ENCODE peak calls at places on chromosomes 12 and 14, in seven cellular contexts. One of them, this sample, is unnamed.

GRCh38 chr12:29088611-29089219 is 60.4 kb upstream of the FAR2 start:
- DNase-seq in breast epithelium: no peak
- DNase-seq in ovary: no peak
- DNase-seq in psoas muscle: no peak
- DNase-seq in uterus: no peak
- DNase-seq in HepG2: peak; percentile 1
- DNase-seq in heart right ventricle: no peak
- DNase-seq in this sample: no peak

GRCh38 chr12:51908876-51909592 is 1.7 kb downstream of the ACVRL1 start:
- DNase-seq in breast epithelium: no peak
- DNase-seq in ovary: no peak
- DNase-seq in psoas muscle: no peak
- DNase-seq in uterus: no peak
- DNase-seq in HepG2: no peak
- DNase-seq in heart right ventricle: no peak
- DNase-seq in this sample: no peak

GRCh38 chr12:53695148-53696138 is 19.6 kb upstream of the ATP5MC2 start:
- DNase-seq in breast epithelium: no peak
- DNase-seq in ovary: no peak
- DNase-seq in psoas muscle: peak; percentile 28
- DNase-seq in uterus: no peak
- DNase-seq in HepG2: no peak
- DNase-seq in heart right ventricle: peak; percentile 37
- DNase-seq in this sample: peak; percentile 85

GRCh38 chr12:107377596-107378385 is 284.4 kb upstream of the CRY1 start:
- DNase-seq in breast epithelium: no peak
- DNase-seq in ovary: no peak
- DNase-seq in psoas muscle: no peak
- DNase-seq in uterus: no peak
- DNase-seq in HepG2: no peak
- DNase-seq in heart right ventricle: no peak
- DNase-seq in this sample: no peak

GRCh38 chr14:21874946-21875345 is 201.3 kb upstream of the OR4E1 start:
- DNase-seq in breast epithelium: no peak
- DNase-seq in ovary: no peak
- DNase-seq in psoas muscle: no peak
- DNase-seq in uterus: no peak
- DNase-seq in HepG2: no peak
- DNase-seq in heart right ventricle: no peak
- DNase-seq in this sample: no peak

GRCh38 chr14:69614592-69614991 is 3.2 kb downstream of the SUSD6 start:
- DNase-seq in breast epithelium: no peak
- DNase-seq in ovary: no peak
- DNase-seq in psoas muscle: no peak
- DNase-seq in uterus: no peak
- DNase-seq in HepG2: no peak
- DNase-seq in heart right ventricle: no peak
- DNase-seq in this sample: peak; percentile 81

GRCh38 chr12:102232446-102232845 is 34.8 kb upstream of the PMCH start:
- DNase-seq in breast epithelium: peak; percentile 27
- DNase-seq in ovary: peak; percentile 25
- DNase-seq in psoas muscle: no peak
- DNase-seq in uterus: peak; percentile 79
- DNase-seq in HepG2: no peak
- DNase-seq in heart right ventricle: no peak
- DNase-seq in this sample: no peak

GRCh38 chr14:74652541-74652940 is 40.5 kb upstream of the LTBP2 start:
- DNase-seq in breast epithelium: no peak
- DNase-seq in ovary: peak; percentile 43
- DNase-seq in psoas muscle: no peak
- DNase-seq in uterus: no peak
- DNase-seq in HepG2: no peak
- DNase-seq in heart right ventricle: no peak
- DNase-seq in this sample: no peak

GRCh38 chr12:86186449-86186848 is 69.7 kb downstream of the MGAT4C start:
- DNase-seq in breast epithelium: no peak
- DNase-seq in ovary: no peak
- DNase-seq in psoas muscle: no peak
- DNase-seq in uterus: no peak
- DNase-seq in HepG2: peak; percentile 1
- DNase-seq in heart right ventricle: no peak
- DNase-seq in this sample: no peak

GRCh38 chr12:117890644-117891043 is 78.1 kb downstream of the KSR2 start:
- DNase-seq in breast epithelium: no peak
- DNase-seq in ovary: no peak
- DNase-seq in psoas muscle: no peak
- DNase-seq in uterus: no peak
- DNase-seq in HepG2: no peak
- DNase-seq in heart right ventricle: no peak
- DNase-seq in this sample: no peak

GRCh38 chr12:77013091-77013490 is 52.3 kb downstream of the E2F7 start:
- DNase-seq in breast epithelium: no peak
- DNase-seq in ovary: no peak
- DNase-seq in psoas muscle: no peak
- DNase-seq in uterus: no peak
- DNase-seq in HepG2: no peak
- DNase-seq in heart right ventricle: no peak
- DNase-seq in this sample: no peak

GRCh38 chr12:45051490-45052105 is 699 bp upstream of the DBX2 start:
- DNase-seq in breast epithelium: no peak
- DNase-seq in ovary: no peak
- DNase-seq in psoas muscle: no peak
- DNase-seq in uterus: no peak
- DNase-seq in HepG2: no peak
- DNase-seq in heart right ventricle: no peak
- DNase-seq in this sample: no peak

GRCh38 chr14:106021832-106022231 is 495.4 kb downstream of the TMEM121 start:
- DNase-seq in breast epithelium: no peak
- DNase-seq in ovary: no peak
- DNase-seq in psoas muscle: no peak
- DNase-seq in uterus: no peak
- DNase-seq in HepG2: no peak
- DNase-seq in heart right ventricle: no peak
- DNase-seq in this sample: no peak

GRCh38 chr14:93332032-93332852 is 594 bp downstream of the BTBD7 start:
- DNase-seq in breast epithelium: no peak
- DNase-seq in ovary: no peak
- DNase-seq in psoas muscle: peak; percentile 63
- DNase-seq in uterus: no peak
- DNase-seq in HepG2: peak; percentile 40
- DNase-seq in heart right ventricle: peak; percentile 70
- DNase-seq in this sample: peak; percentile 62

GRCh38 chr12:112183141-112183581 is 57.8 kb downstream of the TRAFD1 start:
- DNase-seq in breast epithelium: no peak
- DNase-seq in ovary: no peak
- DNase-seq in psoas muscle: no peak
- DNase-seq in uterus: no peak
- DNase-seq in HepG2: no peak
- DNase-seq in heart right ventricle: no peak
- DNase-seq in this sample: no peak

GRCh38 chr14:39381366-39381765 is 50.9 kb downstream of the FBXO33 start:
- DNase-seq in breast epithelium: no peak
- DNase-seq in ovary: no peak
- DNase-seq in psoas muscle: no peak
- DNase-seq in uterus: no peak
- DNase-seq in HepG2: no peak
- DNase-seq in heart right ventricle: no peak
- DNase-seq in this sample: no peak

GRCh38 chr14:52058346-52058745 is 10.5 kb downstream of the NID2 start:
- DNase-seq in breast epithelium: no peak
- DNase-seq in ovary: no peak
- DNase-seq in psoas muscle: no peak
- DNase-seq in uterus: no peak
- DNase-seq in HepG2: no peak
- DNase-seq in heart right ventricle: no peak
- DNase-seq in this sample: no peak

GRCh38 chr12:92297405-92297804 is 151.8 kb upstream of the BTG1 start:
- DNase-seq in breast epithelium: no peak
- DNase-seq in ovary: no peak
- DNase-seq in psoas muscle: no peak
- DNase-seq in uterus: no peak
- DNase-seq in HepG2: no peak
- DNase-seq in heart right ventricle: no peak
- DNase-seq in this sample: no peak

GRCh38 chr14:35934499-35934898 is 108.4 kb downstream of the BRMS1L start:
- DNase-seq in breast epithelium: no peak
- DNase-seq in ovary: no peak
- DNase-seq in psoas muscle: no peak
- DNase-seq in uterus: no peak
- DNase-seq in HepG2: no peak
- DNase-seq in heart right ventricle: no peak
- DNase-seq in this sample: no peak

GRCh38 chr14:54252072-54252730 is 144.6 kb upstream of the CDKN3 start:
- DNase-seq in breast epithelium: peak; percentile 27
- DNase-seq in ovary: no peak
- DNase-seq in psoas muscle: no peak
- DNase-seq in uterus: no peak
- DNase-seq in HepG2: peak; percentile 63
- DNase-seq in heart right ventricle: no peak
- DNase-seq in this sample: no peak

GRCh38 chr12:79023261-79023660 is 158.7 kb downstream of the SYT1 start:
- DNase-seq in breast epithelium: no peak
- DNase-seq in ovary: no peak
- DNase-seq in psoas muscle: no peak
- DNase-seq in uterus: no peak
- DNase-seq in HepG2: no peak
- DNase-seq in heart right ventricle: no peak
- DNase-seq in this sample: no peak

GRCh38 chr14:55277972-55278740 is 6.9 kb downstream of the FBXO34 start:
- DNase-seq in breast epithelium: no peak
- DNase-seq in ovary: no peak
- DNase-seq in psoas muscle: no peak
- DNase-seq in uterus: no peak
- DNase-seq in HepG2: no peak
- DNase-seq in heart right ventricle: no peak
- DNase-seq in this sample: no peak

GRCh38 chr14:76348898-76349297 is 27.0 kb upstream of the ESRRB start:
- DNase-seq in breast epithelium: no peak
- DNase-seq in ovary: no peak
- DNase-seq in psoas muscle: peak; percentile 69
- DNase-seq in uterus: peak; percentile 47
- DNase-seq in HepG2: no peak
- DNase-seq in heart right ventricle: peak; percentile 27
- DNase-seq in this sample: no peak

GRCh38 chr12:52171950-52172512 is 19.8 kb downstream of the KRT80 start:
- DNase-seq in breast epithelium: no peak
- DNase-seq in ovary: no peak
- DNase-seq in psoas muscle: peak; percentile 69
- DNase-seq in uterus: no peak
- DNase-seq in HepG2: peak; percentile 39
- DNase-seq in heart right ventricle: no peak
- DNase-seq in this sample: no peak

GRCh38 chr14:22476882-22477281 is 112.1 kb downstream of the DAD1 start:
- DNase-seq in breast epithelium: no peak
- DNase-seq in ovary: no peak
- DNase-seq in psoas muscle: no peak
- DNase-seq in uterus: no peak
- DNase-seq in HepG2: no peak
- DNase-seq in heart right ventricle: no peak
- DNase-seq in this sample: no peak

GRCh38 chr14:44866770-44867169 is 95.0 kb downstream of the KLHL28 start:
- DNase-seq in breast epithelium: no peak
- DNase-seq in ovary: no peak
- DNase-seq in psoas muscle: no peak
- DNase-seq in uterus: no peak
- DNase-seq in HepG2: no peak
- DNase-seq in heart right ventricle: no peak
- DNase-seq in this sample: no peak

GRCh38 chr12:73935817-73936216 is 601.8 kb upstream of the ATXN7L3B start:
- DNase-seq in breast epithelium: no peak
- DNase-seq in ovary: no peak
- DNase-seq in psoas muscle: no peak
- DNase-seq in uterus: no peak
- DNase-seq in HepG2: no peak
- DNase-seq in heart right ventricle: no peak
- DNase-seq in this sample: no peak
- TF ChIP-seq CTCF in breast epithelium: no peak
- TF ChIP-seq CTCF in ovary: no peak
- TF ChIP-seq CTCF in psoas muscle: no peak
- TF ChIP-seq CTCF in uterus: no peak
- TF ChIP-seq CTCF in HepG2: no peak
- TF ChIP-seq CTCF in heart right ventricle: no peak
- TF ChIP-seq CTCF in this sample: no peak

DNA sequence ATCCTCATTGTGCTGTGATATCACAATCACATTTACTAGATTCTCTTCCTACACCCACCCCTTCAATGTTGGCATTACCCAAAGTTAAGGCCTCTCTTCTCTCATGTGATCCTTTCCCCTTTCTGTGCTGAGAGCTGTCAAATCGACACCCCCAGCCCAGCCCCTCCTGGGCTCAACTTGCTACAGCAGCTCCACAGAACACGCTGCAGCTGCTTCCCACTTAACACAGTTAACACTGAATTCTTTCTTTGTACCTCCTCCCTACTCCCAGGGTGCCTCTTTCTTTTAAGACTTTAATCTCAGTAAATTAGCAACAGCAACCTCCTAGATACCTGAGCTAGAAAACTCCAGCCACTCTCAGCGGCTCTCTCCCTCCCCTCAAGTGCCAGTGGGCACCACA is 17.8 kb downstream of the SPTB start:
- DNase-seq in breast epithelium: no peak
- DNase-seq in ovary: no peak
- DNase-seq in psoas muscle: no peak
- DNase-seq in uterus: no peak
- DNase-seq in HepG2: no peak
- DNase-seq in heart right ventricle: no peak
- DNase-seq in this sample: no peak
- H3K4me3 ChIP-seq in breast epithelium: no peak overlapping the region
- H3K4me3 ChIP-seq in ovary: no peak overlapping the region
- H3K4me3 ChIP-seq in psoas muscle: no peak overlapping the region
- H3K4me3 ChIP-seq in uterus: no peak overlapping the region
- H3K4me3 ChIP-seq in HepG2: no peak overlapping the region
- H3K4me3 ChIP-seq in heart right ventricle: no peak overlapping the region
- H3K4me3 ChIP-seq in this sample: no peak overlapping the region

GRCh38 chr12:40988831-40989230 is 199.3 kb upstream of the PDZRN4 start:
- DNase-seq in breast epithelium: no peak
- DNase-seq in ovary: no peak
- DNase-seq in psoas muscle: no peak
- DNase-seq in uterus: no peak
- DNase-seq in HepG2: no peak
- DNase-seq in heart right ventricle: no peak
- DNase-seq in this sample: no peak
- H3K4me1 ChIP-seq in breast epithelium: no peaks in the 10 kb centered on the region
- H3K4me1 ChIP-seq in ovary: no peaks in the 10 kb centered on the region
- H3K4me1 ChIP-seq in psoas muscle: no peaks in the 10 kb centered on the region
- H3K4me1 ChIP-seq in uterus: no peaks in the 10 kb centered on the region
- H3K4me1 ChIP-seq in HepG2: no peaks in the 10 kb centered on the region
- H3K4me1 ChIP-seq in heart right ventricle: no peaks in the 10 kb centered on the region
- H3K4me1 ChIP-seq in this sample: no peaks in the 10 kb centered on the region

DNA sequence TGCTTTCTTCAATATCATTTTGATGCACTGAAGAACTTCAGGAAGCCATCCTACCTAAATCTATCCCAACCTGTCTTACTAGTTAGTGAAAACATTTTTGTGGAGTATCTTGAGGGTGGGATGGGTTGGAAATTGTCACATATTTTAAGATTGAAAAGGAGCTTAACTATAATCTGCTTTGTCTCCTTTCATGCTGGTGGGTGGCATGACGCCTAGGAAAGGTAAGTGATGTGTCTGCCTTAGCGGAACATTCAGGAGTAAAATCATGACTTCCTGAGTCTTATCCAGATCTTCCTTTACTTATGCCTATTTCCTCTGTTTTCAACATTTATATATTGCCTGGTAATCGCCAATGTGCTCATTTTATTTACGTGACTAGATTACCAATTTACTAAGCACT is 74.1 kb downstream of the FLRT2 start:
- DNase-seq in breast epithelium: no peak
- DNase-seq in ovary: no peak
- DNase-seq in psoas muscle: no peak
- DNase-seq in uterus: no peak
- DNase-seq in HepG2: no peak
- DNase-seq in heart right ventricle: no peak
- DNase-seq in this sample: no peak
- TF ChIP-seq CTCF in breast epithelium: no peak
- TF ChIP-seq CTCF in ovary: no peak
- TF ChIP-seq CTCF in psoas muscle: no peak
- TF ChIP-seq CTCF in uterus: no peak
- TF ChIP-seq CTCF in HepG2: no peak
- TF ChIP-seq CTCF in heart right ventricle: no peak
- TF ChIP-seq CTCF in this sample: no peak